ENCODE peak calls at places on chromosome 15, in nine cellular contexts. W, Z, C, Q, F, S, G, N and R are unnamed samples.

GRCh38 chr15:92118162-92118935 is 264.8 kb downstream of the SLCO3A1 start:
- DNase-seq in W (no peak), Z (peak; percentile 32), C (no peak), Q (peak; percentile 9), F (no peak), S (no peak), G (no peak), N (no peak), R (no peak)

GRCh38 chr15:56532766-56533455 is 68.0 kb upstream of the MNS1 start:
- DNase-seq in W (no peak), Z (no peak), C (no peak), Q (no peak), F (no peak), S (no peak), G (no peak), N (no peak), R (no peak)

GRCh38 chr15:85312486-85312885 is 67.9 kb upstream of the AKAP13 start:
- DNase-seq in W (no peak), Z (peak; percentile 74), C (no peak), Q (no peak), F (no peak), S (no peak), G (no peak), N (no peak), R (no peak)

GRCh38 chr15:94411279-94411678 is 179.9 kb downstream of the MCTP2 start:
- DNase-seq in W (no peak), Z (no peak), C (no peak), Q (no peak), F (no peak), S (no peak), G (no peak), N (no peak), R (no peak)

GRCh38 chr15:81633889-81634288 is 259.9 kb upstream of the TMC3 start:
- DNase-seq in W (no peak), Z (no peak), C (no peak), Q (no peak), F (no peak), S (no peak), G (no peak), N (no peak), R (no peak)

GRCh38 chr15:100987143-100987542 is 68.0 kb downstream of the LRRK1 start:
- DNase-seq in W (no peak), Z (no peak), C (no peak), Q (no peak), F (no peak), S (no peak), G (no peak), N (no peak), R (no peak)

GRCh38 chr15:80588801-80589200 is 106.3 kb upstream of the ABHD17C start:
- DNase-seq in W (peak; percentile 83), Z (peak; percentile 96), C (no peak), Q (peak; percentile 98), F (peak; percentile 79), S (no peak), G (no peak), N (no peak), R (peak; percentile 86)

GRCh38 chr15:92811514-92811913 is 88.6 kb upstream of the CHD2 start:
- DNase-seq in W (no peak), Z (no peak), C (no peak), Q (no peak), F (peak; percentile 61), S (no peak), G (no peak), N (peak; percentile 67), R (no peak)

GRCh38 chr15:78255421-78256043 is 8.8 kb upstream of the DNAJA4 start:
- DNase-seq in W (no peak), Z (no peak), C (no peak), Q (no peak), F (no peak), S (no peak), G (no peak), N (no peak), R (no peak)

GRCh38 chr15:58985443-58985842 is 2.0 kb upstream of the RNF111 start:
- DNase-seq in W (no peak), Z (peak; percentile 56), C (no peak), Q (peak; percentile 34), F (peak; percentile 51), S (no peak), G (no peak), N (no peak), R (no peak)

GRCh38 chr15:44738340-44738984 is 2.1 kb downstream of the TRIM69 start:
- DNase-seq in W (peak; percentile 22), Z (peak; percentile 66), C (no peak), Q (peak; percentile 48), F (peak; percentile 69), S (peak; percentile 57), G (no peak), N (no peak), R (peak; percentile 30)

GRCh38 chr15:66196565-66196964 is 57.0 kb downstream of the MEGF11 start:
- DNase-seq in W (no peak), Z (no peak), C (no peak), Q (peak; percentile 22), F (peak; percentile 35), S (no peak), G (no peak), N (no peak), R (no peak)

GRCh38 chr15:34927726-34928125 is 41.8 kb downstream of the AQR start:
- DNase-seq in W (no peak), Z (no peak), C (no peak), Q (no peak), F (no peak), S (no peak), G (no peak), N (no peak), R (no peak)

GRCh38 chr15:45858491-45858890 is 223.7 kb downstream of the SQOR start:
- DNase-seq in W (no peak), Z (no peak), C (no peak), Q (no peak), F (no peak), S (no peak), G (no peak), N (no peak), R (no peak)

GRCh38 chr15:64070106-64070505 is 23.5 kb downstream of the CIAO2A start:
- DNase-seq in W (no peak), Z (no peak), C (no peak), Q (no peak), F (no peak), S (no peak), G (no peak), N (no peak), R (no peak)

GRCh38 chr15:27492021-27492621 is 521.1 kb downstream of the GABRG3 start:
- DNase-seq in W (no peak), Z (no peak), C (no peak), Q (no peak), F (no peak), S (peak; percentile 91), G (no peak), N (no peak), R (no peak)

GRCh38 chr15:92751528-92751927 is 96.0 kb upstream of the FAM174B start:
- DNase-seq in W (no peak), Z (no peak), C (no peak), Q (no peak), F (no peak), S (no peak), G (no peak), N (no peak), R (no peak)

GRCh38 chr15:61527836-61528589 is 298.9 kb upstream of the RORA start:
- DNase-seq in W (no peak), Z (no peak), C (peak; percentile 40), Q (no peak), F (no peak), S (no peak), G (no peak), N (no peak), R (no peak)

GRCh38 chr15:85312925-85313324 is 67.5 kb upstream of the AKAP13 start:
- DNase-seq in W (no peak), Z (peak; percentile 77), C (no peak), Q (peak; percentile 69), F (peak; percentile 37), S (no peak), G (no peak), N (no peak), R (peak; percentile 18)